ENCODE peak calls at places on chromosomes 16 and 17, in four cellular contexts. P is hepatocyte, I is SK-N-SH, M is GM23248. Y is an unnamed sample. For H3K9me2, the result is how much of the 10 kb centered on the place peaks cover.

GRCh38 chr17:58120195-58120822 is 27.9 kb upstream of the OR4D1 start:
- DNase-seq in I (no peak), P (peak), M (peak), Y (peak)

GRCh38 chr17:66784621-66785364 is 50.1 kb upstream of the CACNG5 start:
- DNase-seq in P (no peak), M (no peak), I (peak), Y (no peak)

GRCh38 chr17:31825961-31826691 is 32.9 kb downstream of the COPRS start:
- DNase-seq in P (peak), I (peak), M (peak), Y (no peak)

GRCh38 chr16:27450836-27451341 is 48.9 kb downstream of the IL21R start:
- DNase-seq in M (peak), I (no peak), P (no peak), Y (peak)

GRCh38 chr17:78538033-78538776 is 39.0 kb downstream of the DNAH17 start:
- DNase-seq in M (no peak), I (no peak), P (no peak), Y (no peak)

GRCh38 chr16:75038036-75038959 is 39.5 kb downstream of the ZNRF1 start:
- DNase-seq in I (no peak), M (no peak), P (no peak), Y (no peak)

GRCh38 chr17:9842057-9842758 is 16.5 kb downstream of the GLP2R start:
- DNase-seq in P (peak), M (peak), I (no peak), Y (no peak)

GRCh38 chr16:23835390-23836077 is at the start of gene PRKCB:
- DNase-seq in P (peak), I (peak), M (peak), Y (peak)

GRCh38 chr17:43405861-43406260 is 7.1 kb downstream of the ARL4D start:
- DNase-seq in P (no peak), I (no peak), M (peak), Y (no peak)

GRCh38 chr16:85567101-85567866 is 45.8 kb upstream of the GSE1 start:
- DNase-seq in M (no peak), I (no peak), P (no peak), Y (no peak)

DNA sequence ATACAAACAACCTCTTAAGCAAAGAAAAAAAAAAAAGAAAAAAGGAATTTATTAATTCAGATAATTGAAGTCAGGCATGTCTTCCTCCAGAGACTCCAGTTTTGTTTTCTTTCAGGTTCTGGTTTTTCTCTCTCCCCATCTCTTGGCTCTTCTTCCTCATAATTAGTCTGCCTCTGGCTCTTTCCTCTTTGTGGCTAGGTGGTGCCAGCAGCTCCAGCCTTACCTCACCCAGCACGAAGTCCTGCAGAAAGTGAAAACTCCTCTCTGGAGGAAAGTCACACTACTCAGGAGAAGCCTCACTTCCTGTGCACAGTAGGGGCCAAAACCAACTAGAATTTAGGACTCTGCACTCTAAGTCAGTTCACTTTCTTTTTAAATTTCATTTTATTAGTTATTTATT is 10.3 kb upstream of the NFAT5 start:
- DNase-seq in M (no peak), I (no peak), P (no peak), Y (no peak)
- H3K9me2 ChIP-seq in M (under half), I (under half), P (under half), Y (under half)

GRCh38 chr16:88784074-88784855 is 755 bp downstream of the PIEZO1 start:
- DNase-seq in P (peak), I (peak), M (peak), Y (peak)
- TF ChIP-seq EZH2phosphoT487 in P (no peak), I (no peak), M (no peak), Y (no peak)

GRCh38 chr17:37413875-37414519 is 7.3 kb downstream of the TADA2A start:
- DNase-seq in I (peak), M (peak), P (no peak), Y (no peak)
- H3K9me2 ChIP-seq in I (under half), M (under half), P (under half), Y (under half)

DNA sequence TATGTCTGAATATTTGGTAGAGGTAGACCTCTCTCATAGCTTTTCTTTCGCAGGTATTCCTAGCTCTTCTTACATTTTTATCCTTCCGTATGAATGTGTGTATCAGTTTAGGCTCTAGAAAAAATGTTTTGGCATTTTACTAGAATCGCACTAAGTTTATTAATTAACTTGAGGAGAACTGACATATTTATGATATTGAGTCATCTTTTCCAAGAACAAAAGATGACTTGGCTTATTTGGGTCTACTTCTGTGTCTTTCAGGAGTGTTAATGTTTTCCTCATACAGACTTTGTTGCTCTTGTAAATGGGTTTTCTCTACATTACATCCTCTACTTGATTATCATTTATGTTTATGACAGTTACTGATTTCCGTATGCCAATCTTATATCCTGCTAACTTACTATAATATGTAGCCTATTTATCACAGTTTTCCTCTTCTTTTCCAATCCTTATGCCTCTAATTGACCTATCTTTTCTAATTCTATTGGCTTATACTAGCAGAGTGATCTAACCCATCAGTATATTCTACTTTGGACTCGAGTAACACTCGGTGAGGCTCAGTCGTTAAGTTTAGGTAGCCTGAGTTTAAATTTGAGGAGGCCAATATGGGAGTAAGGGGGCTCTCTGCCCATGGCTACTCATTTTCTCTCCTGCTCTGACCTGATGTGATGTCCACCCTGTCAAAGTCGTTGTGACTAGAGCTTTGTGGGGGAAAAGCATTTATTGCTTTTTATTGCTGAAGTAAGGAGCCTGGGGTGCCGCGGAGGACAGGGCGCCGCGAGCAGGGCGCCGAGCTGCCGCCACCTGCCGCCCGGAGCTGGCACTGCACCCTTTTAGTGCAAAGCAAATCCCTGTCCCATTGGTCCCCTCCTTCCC is 20.0 kb downstream of the ST6GALNAC1 start:
- DNase-seq in I (peak), M (peak), P (peak), Y (peak)
- TF ChIP-seq EZH2phosphoT487 in I (no peak), M (no peak), P (no peak), Y (no peak)

GRCh38 chr16:54296543-54296942 is 10.0 kb upstream of the IRX3 start:
- DNase-seq in P (no peak), I (no peak), M (no peak), Y (no peak)
- H3K9me2 ChIP-seq in P (under half), I (under half), M (under half), Y (under half)

GRCh38 chr17:74443516-74444296 is 11.8 kb downstream of the GPRC5C start:
- DNase-seq in I (no peak), P (no peak), M (no peak), Y (no peak)
- TF ChIP-seq EZH2phosphoT487 in I (no peak), P (no peak), M (no peak), Y (no peak)

DNA sequence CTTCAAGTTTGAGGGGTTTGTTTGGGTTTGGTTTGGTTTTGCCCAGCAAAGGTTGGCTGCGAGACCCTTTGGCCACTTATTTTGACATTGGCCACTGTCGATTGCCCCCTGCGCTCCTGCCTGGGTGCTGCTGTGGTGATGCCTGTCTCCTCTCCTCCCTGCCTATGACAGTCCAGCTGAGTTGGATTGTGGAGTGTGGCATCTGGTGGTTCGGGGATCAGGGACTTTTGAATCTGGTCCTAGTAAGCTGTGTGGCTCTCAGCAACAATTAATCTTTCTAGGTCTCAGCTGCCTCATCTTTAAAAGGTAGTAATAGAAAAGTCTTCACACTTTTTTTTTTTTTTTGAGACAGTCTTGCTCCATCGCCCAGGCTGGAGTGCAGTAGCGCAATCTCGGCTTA is 27.1 kb downstream of the CDK5RAP3 start:
- DNase-seq in P (no peak), M (no peak), I (no peak), Y (no peak)
- H3K9me2 ChIP-seq in P (under half), M (under half), I (under half), Y (under half)

GRCh38 chr16:2860826-2861567 is 3.0 kb upstream of the PRSS22 start:
- DNase-seq in P (peak), I (no peak), M (peak), Y (no peak)
- TF ChIP-seq EZH2phosphoT487 in P (no peak), I (no peak), M (no peak), Y (no peak)

Y was measured in OCI-LY7.